ENCODE peak calls at places on chromosomes 12 and 14, in five cellular contexts. S, K, X, R and B are unnamed samples.

GRCh38 chr12:66061557-66062279 is 68.8 kb downstream of the LLPH start:
- DNase-seq in S (no peak), X (no peak), R (no peak), K (no peak), B (no peak)

GRCh38 chr12:91381309-91381804 is 198.7 kb upstream of the DCN start:
- DNase-seq in K (peak), R (peak), X (peak), S (peak), B (peak)

GRCh38 chr14:49052516-49052915 is 533.7 kb downstream of the RPS29 start:
- DNase-seq in R (no peak), S (no peak), K (no peak), X (no peak), B (no peak)

GRCh38 chr14:90600619-90601018 is 203.8 kb downstream of the CALM1 start:
- DNase-seq in S (no peak), X (no peak), K (no peak), R (no peak), B (no peak)

GRCh38 chr14:74763803-74764531 is 851 bp downstream of the YLPM1 start:
- DNase-seq in S (peak), X (no peak), K (no peak), R (no peak), B (no peak)

GRCh38 chr12:44385964-44386363 is 490.2 kb downstream of the NELL2 start:
- DNase-seq in R (peak), X (no peak), K (no peak), S (no peak), B (no peak)

GRCh38 chr12:105239304-105239703 is 3.3 kb upstream of the APPL2 start:
- DNase-seq in R (no peak), X (no peak), K (no peak), S (no peak), B (no peak)

GRCh38 chr14:77882631-77883030 is 82.7 kb downstream of the ADCK1 start:
- DNase-seq in K (no peak), X (no peak), R (peak), S (no peak), B (no peak)

GRCh38 chr14:23299558-23299957 is 3.1 kb downstream of the PPP1R3E start:
- DNase-seq in X (no peak), K (no peak), R (no peak), S (peak), B (no peak)

GRCh38 chr12:87136330-87136976 is 880.3 kb upstream of the MGAT4C start:
- DNase-seq in X (no peak), R (no peak), K (no peak), S (peak), B (no peak)

GRCh38 chr12:94714378-94714777 is 64.0 kb upstream of the TMCC3 start:
- DNase-seq in S (no peak), K (no peak), X (no peak), R (no peak), B (no peak)

GRCh38 chr14:35122696-35123387 is 490 bp downstream of the PRORP start:
- DNase-seq in S (peak), R (no peak), K (no peak), X (no peak), B (peak)

GRCh38 chr14:45057881-45058364 is 26.0 kb upstream of the PRPF39 start:
- DNase-seq in K (no peak), S (no peak), R (no peak), X (no peak), B (no peak)

GRCh38 chr12:22662356-22662755 is 37.4 kb downstream of the ETNK1 start:
- DNase-seq in K (no peak), S (no peak), R (no peak), X (no peak), B (no peak)

GRCh38 chr12:9973951-9974350 is 2.7 kb downstream of the CLEC12A start:
- DNase-seq in S (no peak), X (no peak), R (no peak), K (no peak), B (no peak)

GRCh38 chr12:2737656-2738241 is 57.0 kb upstream of the FKBP4 start:
- DNase-seq in R (no peak), S (no peak), K (no peak), X (no peak), B (no peak)

GRCh38 chr14:102930753-102931579 is 8.5 kb downstream of the AMN start:
- DNase-seq in S (peak), R (no peak), K (no peak), X (peak), B (no peak)

GRCh38 chr12:3683670-3684069 is 69.2 kb downstream of the CRACR2A start:
- DNase-seq in K (no peak), S (no peak), X (no peak), R (no peak), B (no peak)

GRCh38 chr12:124368421-124369032 is 73.6 kb downstream of the RFLNA start:
- DNase-seq in K (peak), S (no peak), R (no peak), X (no peak), B (no peak)

GRCh38 chr12:124720019-124720686 is 143.5 kb downstream of the SCARB1 start:
- DNase-seq in S (peak), K (no peak), R (peak), X (no peak), B (no peak)

GRCh38 chr14:75120546-75121291 is 6.1 kb downstream of the NEK9 start:
- DNase-seq in X (no peak), K (no peak), S (no peak), R (no peak), B (no peak)

GRCh38 chr14:65840118-65840751 is 427.7 kb downstream of the FUT8 start:
- DNase-seq in S (no peak), K (no peak), X (no peak), R (no peak), B (no peak)

GRCh38 chr14:36214476-36215216 is 38.1 kb upstream of the PTCSC3 start:
- DNase-seq in K (no peak), X (no peak), S (no peak), R (no peak), B (no peak)

GRCh38 chr14:30330452-30330851 is 228.5 kb upstream of the G2E3 start:
- DNase-seq in S (no peak), R (no peak), X (no peak), K (no peak), B (no peak)

GRCh38 chr12:55718650-55719275 is 1.4 kb upstream of the RDH5 start:
- DNase-seq in X (no peak), R (no peak), K (no peak), S (no peak), B (no peak)

GRCh38 chr12:27180862-27181261 is 63.2 kb upstream of the STK38L start:
- DNase-seq in K (no peak), X (no peak), S (no peak), R (no peak), B (no peak)

GRCh38 chr12:2312156-2312555 is 259.4 kb downstream of the CACNA1C start:
- DNase-seq in R (no peak), X (no peak), S (no peak), K (no peak), B (no peak)

GRCh38 chr14:57884175-57884574 is 18.3 kb upstream of the SLC35F4 start:
- DNase-seq in S (no peak), X (no peak), K (no peak), R (no peak), B (no peak)